ENCODE peak calls at places on chromosome 6, in seven cellular contexts. J, E, N, M, Y, V and O are unnamed samples.

GRCh38 chr6:127129281-127129680 is 10.8 kb downstream of the RSPO3 start:
- DNase-seq in J (no peak), E (no peak), N (no peak), M (no peak), Y (no peak), V (no peak), O (no peak)

GRCh38 chr6:100915876-100916275 is 34.7 kb upstream of the ASCC3 start:
- DNase-seq in J (no peak), E (no peak), N (no peak), M (no peak), Y (no peak), V (no peak), O (no peak)

GRCh38 chr6:126007795-126008194 is 21.5 kb downstream of the TRMT11 start:
- DNase-seq in J (no peak), E (no peak), N (no peak), M (no peak), Y (no peak), V (no peak), O (no peak)

GRCh38 chr6:54535568-54535967 is 227.3 kb downstream of the TINAG start:
- DNase-seq in J (no peak), E (no peak), N (no peak), M (no peak), Y (no peak), V (no peak), O (no peak)

GRCh38 chr6:33638581-33638980 is 17.5 kb downstream of the ITPR3 start:
- DNase-seq in J (no peak), E (no peak), N (no peak), M (no peak), Y (no peak), V (no peak), O (no peak)

GRCh38 chr6:72446427-72446826 is 175.4 kb upstream of the KCNQ5 start:
- DNase-seq in J (no peak), E (peak), N (no peak), M (no peak), Y (no peak), V (no peak), O (no peak)

GRCh38 chr6:119630561-119631192 is 281.1 kb upstream of the MAN1A1 start:
- DNase-seq in J (no peak), E (no peak), N (no peak), M (no peak), Y (no peak), V (no peak), O (no peak)

GRCh38 chr6:119077643-119078448 is 618 bp downstream of the FAM184A start:
- DNase-seq in J (peak), E (peak), N (no peak), M (peak), Y (peak), V (peak), O (no peak)

GRCh38 chr6:17879224-17879623 is 108.2 kb downstream of the KIF13A start:
- DNase-seq in J (no peak), E (peak), N (no peak), M (no peak), Y (no peak), V (no peak), O (no peak)

GRCh38 chr6:118401325-118401998 is 146.6 kb upstream of the PLN start:
- DNase-seq in J (no peak), E (no peak), N (no peak), M (no peak), Y (no peak), V (no peak), O (no peak)

GRCh38 chr6:14283600-14284235 is 166.1 kb downstream of the CD83 start:
- DNase-seq in J (no peak), E (no peak), N (no peak), M (no peak), Y (no peak), V (no peak), O (no peak)

GRCh38 chr6:36545767-36546663 is 1.3 kb downstream of the STK38 start:
- DNase-seq in J (no peak), E (peak), N (no peak), M (no peak), Y (no peak), V (no peak), O (peak)

GRCh38 chr6:24907959-24908358 is 27.8 kb downstream of the RIPOR2 start:
- DNase-seq in J (no peak), E (no peak), N (no peak), M (no peak), Y (no peak), V (no peak), O (no peak)

GRCh38 chr6:99614430-99615161 is 8.0 kb downstream of the PRDM13 start:
- DNase-seq in J (no peak), E (no peak), N (no peak), M (no peak), Y (peak), V (no peak), O (no peak)

GRCh38 chr6:150996968-150997367 is 131.5 kb downstream of the MTHFD1L start:
- DNase-seq in J (no peak), E (no peak), N (no peak), M (no peak), Y (no peak), V (no peak), O (no peak)

GRCh38 chr6:90537027-90537426 is 49.8 kb downstream of the MAP3K7 start:
- DNase-seq in J (no peak), E (no peak), N (peak), M (no peak), Y (no peak), V (no peak), O (no peak)

GRCh38 chr6:170114956-170115855 is 175.7 kb downstream of the DLL1 start:
- DNase-seq in J (no peak), E (no peak), N (no peak), M (no peak), Y (no peak), V (no peak), O (no peak)

GRCh38 chr6:8539446-8539845 is 104.1 kb upstream of the SLC35B3 start:
- DNase-seq in J (no peak), E (peak), N (no peak), M (no peak), Y (no peak), V (no peak), O (no peak)
- TF ChIP-seq CTCF in J (peak), E (peak), N (peak), M (peak), Y (peak), V (no peak), O (peak)

GRCh38 chr6:44594471-44594870 is 207.0 kb downstream of the CDC5L start:
- DNase-seq in J (no peak), E (no peak), N (no peak), M (no peak), Y (peak), V (no peak), O (no peak)

GRCh38 chr6:44598679-44599078 is 211.2 kb downstream of the CDC5L start:
- DNase-seq in J (no peak), E (no peak), N (no peak), M (no peak), Y (no peak), V (no peak), O (no peak)

GRCh38 chr6:44590471-44590870 is 203.0 kb downstream of the CDC5L start:
- DNase-seq in J (no peak), E (no peak), N (no peak), M (no peak), Y (no peak), V (no peak), O (no peak)

DNA sequence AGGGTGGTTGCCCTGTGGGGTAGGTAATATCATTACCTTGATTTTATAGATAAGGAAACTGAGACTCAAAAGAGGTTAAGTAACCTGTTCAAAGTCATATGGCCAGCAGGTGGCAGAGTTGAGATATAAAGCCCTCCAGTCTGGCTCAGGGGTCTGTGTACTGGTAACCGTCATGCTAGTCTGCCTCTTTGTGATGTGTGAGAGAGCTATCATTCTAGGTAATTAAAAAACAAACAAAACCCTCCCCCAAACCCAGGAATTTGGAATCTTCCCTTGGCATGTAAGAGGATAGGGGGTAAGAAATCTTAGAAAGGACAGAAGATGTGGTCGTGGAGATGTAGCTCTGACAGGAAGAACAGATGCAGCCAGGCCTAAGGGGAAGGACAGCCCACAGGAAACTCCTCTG is 206.0 kb downstream of the CDC5L start:
- DNase-seq in J (peak), E (peak), N (no peak), M (peak), Y (peak), V (peak), O (no peak)
- TF ChIP-seq CTCF in J (peak), E (peak), N (peak), M (peak), Y (peak), V (peak), O (peak)

DNA sequence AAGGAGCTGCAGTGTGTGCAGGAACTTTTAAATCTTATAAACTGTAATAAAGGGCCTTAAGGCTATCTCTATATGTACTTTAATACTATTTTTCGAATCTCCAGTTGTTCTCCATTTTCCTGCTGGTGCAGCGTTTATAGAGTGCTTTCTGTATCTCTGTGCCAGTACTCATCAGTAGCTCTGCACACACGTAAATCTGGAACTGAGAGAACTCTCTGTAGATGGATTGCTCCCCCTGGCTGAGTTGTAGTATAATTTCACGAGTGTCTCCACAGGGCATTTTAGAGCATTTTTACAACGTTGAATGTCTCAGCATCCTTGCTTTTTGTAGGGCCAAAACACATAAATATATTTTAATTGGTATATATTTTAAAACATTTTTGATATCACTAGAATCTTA is 256.5 kb downstream of the TRDN start:
- DNase-seq in J (no peak), E (peak), N (no peak), M (no peak), Y (peak), V (no peak), O (no peak)
- TF ChIP-seq CTCF in J (peak), E (peak), N (no peak), M (peak), Y (peak), V (no peak), O (peak)

GRCh38 chr6:143842902-143843688 is at the start of gene LTV1:
- DNase-seq in J (peak), E (peak), N (peak), M (peak), Y (peak), V (peak), O (peak)
- TF ChIP-seq CTCF in J (no peak), E (no peak), N (no peak), M (no peak), Y (no peak), V (no peak), O (no peak)

GRCh38 chr6:19327246-19327645 is 509.9 kb upstream of the ID4 start:
- DNase-seq in J (no peak), E (no peak), N (no peak), M (no peak), Y (no peak), V (no peak), O (no peak)

GRCh38 chr6:19320066-19320465 is 517.1 kb upstream of the ID4 start:
- DNase-seq in J (no peak), E (no peak), N (no peak), M (no peak), Y (no peak), V (no peak), O (no peak)

GRCh38 chr6:19319005-19319404 is 518.2 kb upstream of the ID4 start:
- DNase-seq in J (no peak), E (no peak), N (no peak), M (no peak), Y (no peak), V (no peak), O (no peak)

GRCh38 chr6:19325335-19325789 is 511.8 kb upstream of the ID4 start:
- DNase-seq in J (no peak), E (no peak), N (no peak), M (no peak), Y (no peak), V (no peak), O (no peak)

GRCh38 chr6:19322691-19323470 is 514.3 kb upstream of the ID4 start:
- DNase-seq in J (no peak), E (peak), N (no peak), M (no peak), Y (no peak), V (no peak), O (no peak)
- TF ChIP-seq CTCF in J (no peak), E (no peak), N (no peak), M (no peak), Y (no peak), V (no peak), O (no peak)

DNA sequence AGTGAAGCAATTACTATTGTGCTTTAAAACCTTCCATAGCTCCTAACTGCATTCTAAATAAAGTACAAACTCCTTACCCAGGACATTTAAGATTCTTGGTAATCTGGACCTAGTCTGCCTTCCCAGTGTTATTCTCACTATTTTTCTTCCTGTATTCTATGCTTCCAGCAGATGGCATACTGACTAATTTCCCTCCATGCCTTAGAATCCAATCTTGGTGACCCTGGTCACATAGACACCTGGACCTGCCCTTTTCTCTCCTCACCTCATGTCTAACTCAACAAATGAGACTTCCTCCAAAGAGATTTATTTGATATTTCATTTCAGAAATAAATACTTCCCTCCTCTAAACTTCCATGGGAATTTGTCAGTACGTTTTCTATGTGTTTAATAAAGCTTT is 25.8 kb downstream of the ROS1 start:
- DNase-seq in J (no peak), E (peak), N (no peak), M (no peak), Y (no peak), V (no peak), O (no peak)
- TF ChIP-seq CTCF in J (peak), E (peak), N (peak), M (peak), Y (no peak), V (no peak), O (peak)

DNA sequence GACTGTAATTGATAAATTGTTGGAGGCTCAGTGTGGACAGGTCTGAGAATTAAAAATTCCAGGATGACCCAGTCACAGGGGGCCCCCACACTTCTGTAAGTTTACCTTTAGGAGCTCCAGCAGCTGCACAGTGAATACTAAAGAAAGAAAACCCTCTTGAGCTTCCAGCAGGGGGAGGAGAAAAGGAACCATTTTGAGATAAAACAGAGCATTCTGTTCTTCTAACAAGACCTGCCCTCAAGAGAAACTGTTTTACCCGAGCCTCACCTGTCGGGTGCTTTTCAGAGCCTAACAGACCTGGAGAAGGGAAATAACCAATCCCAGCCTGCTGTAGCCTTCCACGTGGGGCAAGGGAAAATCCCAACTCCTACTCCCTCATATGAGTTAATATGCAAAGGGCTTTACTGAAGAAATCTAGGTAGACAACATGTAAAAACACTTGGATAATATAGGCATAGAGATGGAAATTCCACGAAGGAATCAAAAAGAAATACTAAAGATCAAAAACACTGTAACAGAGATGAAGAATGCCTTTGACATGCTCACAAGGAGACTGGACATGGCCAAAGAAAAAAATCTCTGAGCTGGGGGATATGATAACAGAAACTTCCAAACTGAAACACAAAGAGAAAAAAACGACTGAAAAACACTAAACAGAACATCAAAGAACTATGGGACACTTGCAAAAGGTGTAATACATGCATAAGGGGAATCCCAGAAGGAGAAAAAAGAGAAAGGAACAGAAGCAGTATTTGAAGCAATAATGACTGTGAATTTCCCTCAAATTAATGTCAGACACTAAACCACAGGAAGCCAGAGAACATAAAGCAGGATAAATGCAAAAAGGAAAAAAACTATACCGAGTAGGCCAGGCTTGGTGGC is 117.6 kb upstream of the ARID1B start:
- DNase-seq in J (no peak), E (no peak), N (no peak), M (no peak), Y (no peak), V (no peak), O (no peak)
- TF ChIP-seq CTCF in J (no peak), E (no peak), N (no peak), M (no peak), Y (no peak), V (no peak), O (no peak)

DNA sequence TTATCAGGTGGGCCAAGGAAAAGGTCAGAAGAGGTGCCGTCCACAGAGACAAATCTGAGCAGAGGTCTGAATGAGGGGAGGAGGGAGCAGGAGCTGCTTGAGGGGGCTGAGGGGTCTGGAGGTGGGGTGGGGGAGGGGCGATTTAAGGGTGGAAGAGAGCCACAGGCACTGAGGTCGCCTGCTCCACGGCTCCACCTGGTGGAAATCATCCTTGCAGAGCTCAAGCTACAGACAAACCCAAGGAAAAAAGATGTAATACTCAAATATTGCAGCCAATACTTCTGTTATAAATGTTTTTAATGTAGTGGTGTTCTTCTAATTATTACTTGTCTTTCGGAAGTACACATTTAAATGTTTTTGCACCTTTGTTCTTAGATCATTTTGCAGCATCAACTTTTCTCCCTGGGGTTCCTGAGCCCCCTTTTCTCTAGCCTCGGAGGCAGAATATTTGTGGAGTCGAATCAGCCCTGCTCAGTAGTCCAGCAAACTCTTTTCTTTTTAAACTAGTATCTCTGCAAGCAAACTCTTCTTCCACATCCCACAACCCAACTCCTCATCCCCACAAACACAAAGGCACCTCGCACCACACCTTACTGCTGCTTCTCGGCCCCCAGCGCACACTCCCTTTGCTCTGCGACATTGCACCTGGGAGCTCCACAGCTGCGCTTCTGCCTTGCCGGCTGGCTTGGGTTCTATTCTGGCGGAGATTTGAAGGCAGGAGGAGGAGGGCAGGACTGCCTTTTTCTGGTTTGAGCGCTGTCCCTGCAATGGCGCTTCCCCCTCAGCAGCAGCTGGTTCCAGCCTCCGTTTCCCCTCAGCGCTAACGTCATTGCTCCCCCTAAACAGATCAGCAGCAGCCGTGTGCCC is 51.0 kb upstream of the TFAP2A start:
- DNase-seq in J (peak), E (peak), N (no peak), M (peak), Y (peak), V (no peak), O (no peak)
- TF ChIP-seq CTCF in J (peak), E (peak), N (peak), M (peak), Y (peak), V (peak), O (peak)